ENCODE peak calls at places on chromosomes 11 and 22, in eight cellular contexts. E, Q, Z, S, I, J, D and Y are unnamed samples.

GRCh38 chr11:103406357-103406756 is 297.1 kb downstream of the DYNC2H1 start:
- DNase-seq in Z (no peak), D (no peak), E (no peak), J (no peak), S (no peak), Q (no peak), I (no peak), Y (no peak)

GRCh38 chr11:8262552-8263108 is 1.0 kb downstream of the LMO1 start:
- DNase-seq in E (no peak), D (peak), S (peak), Q (peak), J (peak), Z (peak), I (no peak), Y (peak)

GRCh38 chr11:119310682-119311052 is 6.3 kb downstream of the MCAM start:
- DNase-seq in D (no peak), Z (no peak), Q (no peak), E (no peak), I (no peak), S (no peak), J (no peak), Y (no peak)

GRCh38 chr22:41524283-41524682 is 20.0 kb downstream of the POLR3H start:
- DNase-seq in Z (no peak), D (peak), E (no peak), I (no peak), S (no peak), J (peak), Q (no peak), Y (no peak)

GRCh38 chr11:131371791-131372104 is 1.3 kb downstream of the NTM start:
- DNase-seq in I (no peak), D (no peak), S (no peak), J (no peak), Z (no peak), Q (no peak), E (no peak), Y (no peak)

GRCh38 chr11:72578991-72579815 is 95.0 kb downstream of the PDE2A start:
- DNase-seq in J (no peak), Q (no peak), Z (no peak), S (no peak), I (no peak), E (peak), D (no peak), Y (no peak)

GRCh38 chr22:17882162-17882561 is 107.9 kb upstream of the BID start:
- DNase-seq in Q (no peak), E (no peak), S (no peak), Z (no peak), J (no peak), D (no peak), I (no peak), Y (no peak)

GRCh38 chr11:125418396-125418795 is 77.7 kb downstream of the FEZ1 start:
- DNase-seq in Q (no peak), J (no peak), D (no peak), Z (no peak), I (no peak), E (no peak), S (peak), Y (no peak)

GRCh38 chr11:117072517-117073218 is 25.6 kb downstream of the SIK3 start:
- DNase-seq in Q (no peak), E (peak), Z (peak), D (peak), J (peak), I (peak), S (no peak), Y (no peak)

GRCh38 chr11:134524201-134524600 is 112.2 kb upstream of the B3GAT1 start:
- DNase-seq in Q (no peak), J (no peak), Z (no peak), S (no peak), D (no peak), I (no peak), E (no peak), Y (no peak)

GRCh38 chr11:41659990-41660389 is 200.5 kb upstream of the LRRC4C start:
- DNase-seq in Z (no peak), J (no peak), E (no peak), Q (no peak), D (peak), I (no peak), S (peak), Y (no peak)

GRCh38 chr11:61671527-61671926 is 8.7 kb upstream of the DAGLA start:
- DNase-seq in Z (no peak), S (peak), J (no peak), Q (peak), I (no peak), D (no peak), E (no peak), Y (no peak)

GRCh38 chr11:2426221-2426620 is 18.1 kb downstream of the TRPM5 start:
- DNase-seq in Q (no peak), I (no peak), D (no peak), Z (no peak), J (no peak), S (no peak), E (no peak), Y (no peak)

GRCh38 chr11:62340269-62340901 is 3.1 kb downstream of the ASRGL1 start:
- DNase-seq in Z (peak), I (peak), E (peak), D (peak), S (peak), Q (peak), J (no peak), Y (peak)

GRCh38 chr11:119092880-119093665 is 8.4 kb downstream of the HMBS start:
- DNase-seq in Q (peak), I (no peak), J (no peak), E (no peak), Z (no peak), S (no peak), D (peak), Y (no peak)

GRCh38 chr11:3129181-3129590 is 35.9 kb downstream of the OSBPL5 start:
- DNase-seq in E (no peak), J (no peak), Q (no peak), Z (no peak), D (no peak), S (no peak), I (no peak), Y (no peak)

GRCh38 chr11:112670806-112671570 is 290.2 kb upstream of the NCAM1 start:
- DNase-seq in E (no peak), D (no peak), Z (no peak), Q (no peak), I (no peak), S (no peak), J (no peak), Y (no peak)

GRCh38 chr22:33274214-33274828 is 216.1 kb upstream of the SYN3 start:
- DNase-seq in Z (no peak), Q (peak), D (peak), I (no peak), E (no peak), J (no peak), S (peak), Y (peak)

GRCh38 chr11:36237341-36237740 is 51.9 kb downstream of the COMMD9 start:
- DNase-seq in D (no peak), S (no peak), Z (no peak), J (no peak), I (no peak), Q (no peak), E (no peak), Y (no peak)

GRCh38 chr11:102929966-102930365 is 25.6 kb downstream of the MMP13 start:
- DNase-seq in D (no peak), S (no peak), Z (no peak), Q (no peak), J (no peak), E (no peak), I (no peak), Y (no peak)

GRCh38 chr22:18997925-18998315 is 61.8 kb upstream of the PRODH start:
- DNase-seq in I (no peak), Z (no peak), D (no peak), Q (no peak), J (no peak), S (peak), E (no peak), Y (no peak)

GRCh38 chr11:129766858-129767604 is 48.6 kb upstream of the TMEM45B start:
- DNase-seq in E (no peak), S (peak), Z (no peak), I (no peak), D (peak), Q (peak), J (no peak), Y (peak)

GRCh38 chr11:91587131-91587530 is 637.5 kb upstream of the FAT3 start:
- DNase-seq in J (no peak), I (no peak), Z (no peak), D (no peak), Q (no peak), S (no peak), E (no peak), Y (no peak)

GRCh38 chr11:19087658-19088057 is 27.1 kb upstream of the MRGPRX2 start:
- DNase-seq in J (no peak), Z (peak), I (no peak), D (peak), S (no peak), Q (no peak), E (no peak), Y (no peak)

GRCh38 chr11:125433454-125434121 is 62.5 kb downstream of the FEZ1 start:
- DNase-seq in E (no peak), Q (peak), D (peak), J (no peak), Z (no peak), S (peak), I (peak), Y (peak)

GRCh38 chr11:69320756-69321741 is 27.1 kb downstream of the MYEOV start:
- DNase-seq in S (no peak), Z (peak), Q (no peak), I (no peak), D (no peak), J (no peak), E (no peak), Y (no peak)

GRCh38 chr11:66820381-66820780 is 22.9 kb upstream of the RCE1 start:
- DNase-seq in E (no peak), D (no peak), J (no peak), Q (no peak), I (no peak), Z (no peak), S (no peak), Y (no peak)

GRCh38 chr11:32886180-32886579 is 6.4 kb upstream of the QSER1 start:
- DNase-seq in J (no peak), E (no peak), I (no peak), Z (no peak), Q (no peak), S (no peak), D (no peak), Y (no peak)

GRCh38 chr11:20530942-20531703 is 68.3 kb upstream of the SLC6A5 start:
- DNase-seq in E (no peak), Q (no peak), Z (no peak), I (no peak), S (no peak), J (no peak), D (no peak), Y (no peak)

GRCh38 chr22:44571566-44572413 is 73.8 kb upstream of the RTL6 start:
- DNase-seq in Z (no peak), I (no peak), S (no peak), D (no peak), Q (no peak), E (no peak), J (no peak), Y (no peak)

GRCh38 chr22:19765477-19766234 is 5.1 kb downstream of the TBX1 start:
- DNase-seq in J (no peak), S (peak), D (no peak), Z (no peak), E (peak), Q (no peak), I (no peak), Y (no peak)

GRCh38 chr22:38799265-38800002 is 5.5 kb upstream of the DNAL4 start:
- DNase-seq in D (peak), Q (no peak), J (no peak), S (no peak), E (no peak), I (no peak), Z (peak), Y (no peak)

GRCh38 chr11:4086584-4087353 is 7.8 kb upstream of the RRM1 start:
- DNase-seq in S (no peak), I (no peak), J (no peak), D (no peak), E (no peak), Z (no peak), Q (no peak), Y (no peak)

GRCh38 chr11:75193711-75194110 is 42.8 kb downstream of the SLCO2B1 start:
- DNase-seq in S (no peak), E (no peak), Z (no peak), D (no peak), Q (no peak), J (no peak), I (no peak), Y (no peak)

GRCh38 chr22:19070397-19071169 is 51.6 kb downstream of the DGCR2 start:
- DNase-seq in S (no peak), D (no peak), Z (no peak), J (no peak), E (no peak), I (no peak), Q (no peak), Y (no peak)

GRCh38 chr11:94776351-94777321 is 8.5 kb downstream of the AMOTL1 start:
- DNase-seq in Q (no peak), E (no peak), S (no peak), J (no peak), D (peak), Z (peak), I (no peak), Y (no peak)

GRCh38 chr11:14894657-14895598 is 2.9 kb upstream of the CYP2R1 start:
- DNase-seq in I (no peak), E (peak), Z (no peak), D (peak), S (no peak), J (no peak), Q (peak), Y (no peak)

GRCh38 chr22:43440556-43440955 is 28.7 kb downstream of the MPPED1 start:
- DNase-seq in J (no peak), S (no peak), Q (no peak), E (no peak), Z (no peak), I (no peak), D (no peak), Y (no peak)

GRCh38 chr11:123055132-123055924 is 6.6 kb downstream of the HSPA8 start:
- DNase-seq in E (no peak), D (no peak), Z (no peak), J (no peak), S (no peak), I (no peak), Q (no peak), Y (no peak)